ENCODE peak calls at places on chromosomes 5 and 9, in six cellular contexts. One of them, this sample, is unnamed.

GRCh38 chr9:32558408-32558914 is 6.1 kb upstream of the TOPORS start:
- DNase-seq in CD8-positive, alpha-beta T cell: no peak
- DNase-seq in Panc1: no peak
- DNase-seq in KBM-7: no peak
- DNase-seq in activated naive CD4-positive, alpha-beta T cell treated with Interleukin-2 at 50 U/mL for 16 hours: no peak
- DNase-seq in pancreas: no peak
- DNase-seq in this sample: no peak

GRCh38 chr5:50744761-50745160 is 78.3 kb downstream of the PARP8 start:
- DNase-seq in CD8-positive, alpha-beta T cell: no peak
- DNase-seq in Panc1: no peak
- DNase-seq in KBM-7: peak
- DNase-seq in activated naive CD4-positive, alpha-beta T cell treated with Interleukin-2 at 50 U/mL for 16 hours: no peak
- DNase-seq in pancreas: no peak
- DNase-seq in this sample: no peak

GRCh38 chr9:125663127-125663526 is 43.9 kb downstream of the MAPKAP1 start:
- DNase-seq in CD8-positive, alpha-beta T cell: no peak
- DNase-seq in Panc1: peak
- DNase-seq in KBM-7: peak
- DNase-seq in activated naive CD4-positive, alpha-beta T cell treated with Interleukin-2 at 50 U/mL for 16 hours: no peak
- DNase-seq in pancreas: no peak
- DNase-seq in this sample: no peak

GRCh38 chr5:43110606-43111170 is 10.0 kb upstream of the ZNF131 start:
- DNase-seq in CD8-positive, alpha-beta T cell: peak
- DNase-seq in Panc1: no peak
- DNase-seq in KBM-7: no peak
- DNase-seq in activated naive CD4-positive, alpha-beta T cell treated with Interleukin-2 at 50 U/mL for 16 hours: peak
- DNase-seq in pancreas: no peak
- DNase-seq in this sample: no peak

GRCh38 chr5:2751592-2752021 is at the start of gene IRX2:
- DNase-seq in CD8-positive, alpha-beta T cell: no peak
- DNase-seq in Panc1: no peak
- DNase-seq in KBM-7: no peak
- DNase-seq in activated naive CD4-positive, alpha-beta T cell treated with Interleukin-2 at 50 U/mL for 16 hours: no peak
- DNase-seq in pancreas: peak
- DNase-seq in this sample: peak

GRCh38 chr9:122121391-122121790 is 28.3 kb upstream of the TTLL11 start:
- DNase-seq in CD8-positive, alpha-beta T cell: no peak
- DNase-seq in Panc1: no peak
- DNase-seq in KBM-7: no peak
- DNase-seq in activated naive CD4-positive, alpha-beta T cell treated with Interleukin-2 at 50 U/mL for 16 hours: no peak
- DNase-seq in pancreas: no peak
- DNase-seq in this sample: no peak

GRCh38 chr9:84337252-84337651 is 3.3 kb downstream of the SLC28A3 start:
- DNase-seq in CD8-positive, alpha-beta T cell: no peak
- DNase-seq in Panc1: no peak
- DNase-seq in KBM-7: no peak
- DNase-seq in activated naive CD4-positive, alpha-beta T cell treated with Interleukin-2 at 50 U/mL for 16 hours: no peak
- DNase-seq in pancreas: no peak
- DNase-seq in this sample: no peak

GRCh38 chr5:173591300-173591622 is 25.2 kb downstream of the BOD1 start:
- DNase-seq in CD8-positive, alpha-beta T cell: no peak
- DNase-seq in Panc1: no peak
- DNase-seq in KBM-7: no peak
- DNase-seq in activated naive CD4-positive, alpha-beta T cell treated with Interleukin-2 at 50 U/mL for 16 hours: no peak
- DNase-seq in pancreas: no peak
- DNase-seq in this sample: no peak

GRCh38 chr5:10333154-10334006 is 20.1 kb upstream of the MARCHF6 start:
- DNase-seq in CD8-positive, alpha-beta T cell: no peak
- DNase-seq in Panc1: no peak
- DNase-seq in KBM-7: no peak
- DNase-seq in activated naive CD4-positive, alpha-beta T cell treated with Interleukin-2 at 50 U/mL for 16 hours: peak
- DNase-seq in pancreas: peak
- DNase-seq in this sample: peak

GRCh38 chr5:17118631-17119030 is 98.8 kb upstream of the BASP1 start:
- DNase-seq in CD8-positive, alpha-beta T cell: no peak
- DNase-seq in Panc1: peak
- DNase-seq in KBM-7: peak
- DNase-seq in activated naive CD4-positive, alpha-beta T cell treated with Interleukin-2 at 50 U/mL for 16 hours: no peak
- DNase-seq in pancreas: no peak
- DNase-seq in this sample: no peak

GRCh38 chr9:125409217-125409636 is 147.6 kb downstream of the GAPVD1 start:
- DNase-seq in CD8-positive, alpha-beta T cell: no peak
- DNase-seq in Panc1: no peak
- DNase-seq in KBM-7: no peak
- DNase-seq in activated naive CD4-positive, alpha-beta T cell treated with Interleukin-2 at 50 U/mL for 16 hours: no peak
- DNase-seq in pancreas: no peak
- DNase-seq in this sample: no peak

GRCh38 chr5:172958268-172959046 is 767 bp upstream of the RPL26L1 start:
- DNase-seq in CD8-positive, alpha-beta T cell: peak
- DNase-seq in Panc1: no peak
- DNase-seq in KBM-7: peak
- DNase-seq in activated naive CD4-positive, alpha-beta T cell treated with Interleukin-2 at 50 U/mL for 16 hours: peak
- DNase-seq in pancreas: peak
- DNase-seq in this sample: peak

GRCh38 chr5:141992349-141992963 is 20.4 kb downstream of the GNPDA1 start:
- DNase-seq in CD8-positive, alpha-beta T cell: peak
- DNase-seq in Panc1: no peak
- DNase-seq in KBM-7: peak
- DNase-seq in activated naive CD4-positive, alpha-beta T cell treated with Interleukin-2 at 50 U/mL for 16 hours: peak
- DNase-seq in pancreas: peak
- DNase-seq in this sample: peak

GRCh38 chr9:99059074-99059894 is 45.6 kb upstream of the TGFBR1 start:
- DNase-seq in CD8-positive, alpha-beta T cell: no peak
- DNase-seq in Panc1: no peak
- DNase-seq in KBM-7: peak
- DNase-seq in activated naive CD4-positive, alpha-beta T cell treated with Interleukin-2 at 50 U/mL for 16 hours: no peak
- DNase-seq in pancreas: no peak
- DNase-seq in this sample: no peak

GRCh38 chr5:115384587-115385375 is 88.3 kb upstream of the CCDC112 start:
- DNase-seq in CD8-positive, alpha-beta T cell: no peak
- DNase-seq in Panc1: no peak
- DNase-seq in KBM-7: no peak
- DNase-seq in activated naive CD4-positive, alpha-beta T cell treated with Interleukin-2 at 50 U/mL for 16 hours: no peak
- DNase-seq in pancreas: no peak
- DNase-seq in this sample: no peak

GRCh38 chr5:80152778-80153177 is 103.1 kb downstream of the SERINC5 start:
- DNase-seq in CD8-positive, alpha-beta T cell: no peak
- DNase-seq in Panc1: no peak
- DNase-seq in KBM-7: no peak
- DNase-seq in activated naive CD4-positive, alpha-beta T cell treated with Interleukin-2 at 50 U/mL for 16 hours: no peak
- DNase-seq in pancreas: no peak
- DNase-seq in this sample: no peak

GRCh38 chr5:149320791-149321330 is 24.4 kb upstream of the GRPEL2 start:
- DNase-seq in CD8-positive, alpha-beta T cell: no peak
- DNase-seq in Panc1: no peak
- DNase-seq in KBM-7: peak
- DNase-seq in activated naive CD4-positive, alpha-beta T cell treated with Interleukin-2 at 50 U/mL for 16 hours: no peak
- DNase-seq in pancreas: peak
- DNase-seq in this sample: peak

GRCh38 chr9:92138157-92138959 is 23.1 kb upstream of the SPTLC1 start:
- DNase-seq in CD8-positive, alpha-beta T cell: peak
- DNase-seq in Panc1: no peak
- DNase-seq in KBM-7: peak
- DNase-seq in activated naive CD4-positive, alpha-beta T cell treated with Interleukin-2 at 50 U/mL for 16 hours: peak
- DNase-seq in pancreas: peak
- DNase-seq in this sample: peak

GRCh38 chr9:133236291-133237071 is 27.4 kb upstream of the OBP2B start:
- DNase-seq in CD8-positive, alpha-beta T cell: no peak
- DNase-seq in Panc1: no peak
- DNase-seq in KBM-7: no peak
- DNase-seq in activated naive CD4-positive, alpha-beta T cell treated with Interleukin-2 at 50 U/mL for 16 hours: no peak
- DNase-seq in pancreas: peak
- DNase-seq in this sample: no peak

GRCh38 chr9:88106492-88106891 is 31.8 kb downstream of the SPATA31C2 start:
- DNase-seq in CD8-positive, alpha-beta T cell: no peak
- DNase-seq in Panc1: no peak
- DNase-seq in KBM-7: peak
- DNase-seq in activated naive CD4-positive, alpha-beta T cell treated with Interleukin-2 at 50 U/mL for 16 hours: peak
- DNase-seq in pancreas: peak
- DNase-seq in this sample: no peak

GRCh38 chr5:74673011-74673790 is 11.8 kb upstream of the HEXB start:
- DNase-seq in CD8-positive, alpha-beta T cell: no peak
- DNase-seq in Panc1: no peak
- DNase-seq in KBM-7: peak
- DNase-seq in activated naive CD4-positive, alpha-beta T cell treated with Interleukin-2 at 50 U/mL for 16 hours: no peak
- DNase-seq in pancreas: no peak
- DNase-seq in this sample: peak

GRCh38 chr9:73042155-73042554 is 89.3 kb upstream of the ALDH1A1 start:
- DNase-seq in CD8-positive, alpha-beta T cell: no peak
- DNase-seq in Panc1: no peak
- DNase-seq in KBM-7: no peak
- DNase-seq in activated naive CD4-positive, alpha-beta T cell treated with Interleukin-2 at 50 U/mL for 16 hours: no peak
- DNase-seq in pancreas: no peak
- DNase-seq in this sample: no peak

GRCh38 chr5:8399471-8399870 is 530.5 kb downstream of the MTRR start:
- DNase-seq in CD8-positive, alpha-beta T cell: no peak
- DNase-seq in Panc1: no peak
- DNase-seq in KBM-7: no peak
- DNase-seq in activated naive CD4-positive, alpha-beta T cell treated with Interleukin-2 at 50 U/mL for 16 hours: no peak
- DNase-seq in pancreas: no peak
- DNase-seq in this sample: no peak